ENCODE peak calls at places on chromosomes 4 and X, in seven cellular contexts. S is CD4-positive, alpha-beta T cell; Z is HL-60; D is stomach; G is lower leg skin; A is progenitor cell of endocrine pancreas; K is cardiac fibroblast. L is an unnamed sample.

GRCh38 chr4:26746742-26747351 is 113.8 kb upstream of the STIM2 start:
- DNase-seq in S (no peak), Z (no peak), D (no peak), G (no peak), A (no peak), K (no peak), L (no peak)

GRCh38 chr4:39841894-39842293 is 135.8 kb downstream of the PDS5A start:
- DNase-seq in S (no peak), Z (no peak), D (no peak), G (no peak), A (no peak), K (no peak), L (no peak)

GRCh38 chr4:179624768-179625181 is 2182.5 kb upstream of the AGA start:
- DNase-seq in S (no peak), Z (peak), D (peak), G (no peak), A (no peak), K (peak), L (no peak)

GRCh38 chr4:57182132-57182874 is 72.1 kb upstream of the IGFBP7 start:
- DNase-seq in S (no peak), Z (peak), D (no peak), G (peak), A (no peak), K (no peak), L (no peak)

GRCh38 chr4:38099908-38100407 is 139.8 kb downstream of the PTTG2 start:
- DNase-seq in S (no peak), Z (no peak), D (no peak), G (no peak), A (no peak), K (peak), L (no peak)

GRCh38 chr4:85081196-85081595 is 114.7 kb upstream of the WDFY3 start:
- DNase-seq in S (no peak), Z (no peak), D (no peak), G (no peak), A (no peak), K (no peak), L (no peak)

GRCh38 chr4:72326692-72327632 is 242.1 kb downstream of the ADAMTS3 start:
- DNase-seq in S (no peak), Z (no peak), D (no peak), G (no peak), A (no peak), K (peak), L (no peak)

GRCh38 chrX:48956728-48957414 is 536 bp downstream of the OTUD5 start:
- DNase-seq in S (no peak), Z (peak), D (peak), G (no peak), A (no peak), K (no peak), L (no peak)

GRCh38 chr4:4866124-4866832 is 6.8 kb downstream of the MSX1 start:
- DNase-seq in S (no peak), Z (no peak), D (no peak), G (no peak), A (no peak), K (no peak), L (no peak)

GRCh38 chr4:104408893-104409292 is 85.8 kb downstream of the CXXC4 start:
- DNase-seq in S (no peak), Z (no peak), D (no peak), G (no peak), A (no peak), K (no peak), L (no peak)

GRCh38 chr4:4860381-4860802 is 927 bp downstream of the MSX1 start:
- DNase-seq in S (no peak), Z (no peak), D (no peak), G (no peak), A (no peak), K (no peak), L (no peak)

GRCh38 chr4:39312821-39313220 is 53.3 kb downstream of the RFC1 start:
- DNase-seq in S (no peak), Z (no peak), D (no peak), G (no peak), A (no peak), K (no peak), L (no peak)

GRCh38 chr4:11640584-11640983 is 211.9 kb upstream of the HS3ST1 start:
- DNase-seq in S (no peak), Z (no peak), D (no peak), G (no peak), A (no peak), K (no peak), L (no peak)

GRCh38 chr4:152696764-152697250 is 17.0 kb upstream of the TMEM154 start:
- DNase-seq in S (peak), Z (no peak), D (peak), G (no peak), A (no peak), K (peak), L (peak)

GRCh38 chr4:30605616-30606015 is 114.6 kb upstream of the PCDH7 start:
- DNase-seq in S (no peak), Z (no peak), D (no peak), G (no peak), A (no peak), K (no peak), L (no peak)

GRCh38 chrX:13690836-13691235 is 1.9 kb downstream of the RAB9A start:
- DNase-seq in S (no peak), Z (no peak), D (no peak), G (no peak), A (no peak), K (no peak), L (no peak)

GRCh38 chr4:1194028-1194900 is 21.9 kb upstream of the SPON2 start:
- DNase-seq in S (no peak), Z (no peak), D (peak), G (no peak), A (no peak), K (peak), L (no peak)

GRCh38 chr4:8051644-8052043 is 107.0 kb downstream of the ABLIM2 start:
- DNase-seq in S (no peak), Z (no peak), D (no peak), G (no peak), A (no peak), K (no peak), L (no peak)

GRCh38 chrX:121114691-121115090 is 67.3 kb downstream of the GLUD2 start:
- DNase-seq in S (no peak), Z (no peak), D (no peak), G (no peak), A (no peak), K (no peak), L (no peak)

GRCh38 chr4:186651624-186652023 is 72.0 kb downstream of the FAT1 start:
- DNase-seq in S (no peak), Z (no peak), D (peak), G (no peak), A (no peak), K (peak), L (no peak)

GRCh38 chr4:18756661-18757060 is 735.1 kb upstream of the LCORL start:
- DNase-seq in S (no peak), Z (no peak), D (no peak), G (no peak), A (no peak), K (no peak), L (no peak)

GRCh38 chr4:127642169-127642568 is 9.4 kb downstream of the INTU start:
- DNase-seq in S (no peak), Z (no peak), D (no peak), G (no peak), A (no peak), K (peak), L (no peak)

GRCh38 chr4:24884925-24885324 is 27.9 kb downstream of the CCDC149 start:
- DNase-seq in S (no peak), Z (no peak), D (no peak), G (no peak), A (no peak), K (no peak), L (no peak)

GRCh38 chr4:129545599-129546278 is 449.8 kb downstream of the C4orf33 start:
- DNase-seq in S (no peak), Z (no peak), D (peak), G (no peak), A (no peak), K (peak), L (no peak)

GRCh38 chrX:12901486-12901885 is 4.9 kb upstream of the TLR8 start:
- DNase-seq in S (peak), Z (peak), D (peak), G (peak), A (peak), K (peak), L (peak)

GRCh38 chr4:165088366-165088765 is 24.3 kb downstream of the TMEM192 start:
- DNase-seq in S (no peak), Z (no peak), D (no peak), G (no peak), A (no peak), K (no peak), L (no peak)

GRCh38 chr4:140637836-140638235 is 69.1 kb upstream of the UCP1 start:
- DNase-seq in S (no peak), Z (peak), D (no peak), G (no peak), A (no peak), K (peak), L (peak)

GRCh38 chr4:28686618-28687017 is 1826.0 kb downstream of the STIM2 start:
- DNase-seq in S (no peak), Z (peak), D (peak), G (no peak), A (peak), K (peak), L (peak)

GRCh38 chrX:123083924-123084323 is 100.2 kb upstream of the GRIA3 start:
- DNase-seq in S (no peak), Z (no peak), D (no peak), G (no peak), A (no peak), K (peak), L (no peak)

GRCh38 chr4:73341454-73341853 is 62.6 kb upstream of the ALB start:
- DNase-seq in S (no peak), Z (peak), D (peak), G (no peak), A (peak), K (peak), L (peak)

GRCh38 chrX:9339603-9340569 is 125.0 kb upstream of the TBL1X start:
- DNase-seq in S (peak), Z (no peak), D (no peak), G (peak), A (no peak), K (no peak), L (no peak)

GRCh38 chr4:78928835-78929234 is 10.4 kb downstream of the PAQR3 start:
- DNase-seq in S (no peak), Z (no peak), D (no peak), G (no peak), A (no peak), K (no peak), L (no peak)

GRCh38 chrX:39601193-39602085 is 496.3 kb downstream of the BCOR start:
- DNase-seq in S (no peak), Z (no peak), D (no peak), G (no peak), A (no peak), K (no peak), L (no peak)

GRCh38 chr4:151801547-151802516 is 41.0 kb upstream of the GATB start:
- DNase-seq in S (peak), Z (peak), D (peak), G (no peak), A (no peak), K (peak), L (peak)

GRCh38 chrX:54358424-54359211 is 772 bp upstream of the WNK3 start:
- DNase-seq in S (peak), Z (no peak), D (no peak), G (peak), A (peak), K (peak), L (peak)

GRCh38 chr4:55068522-55068921 is 56.9 kb downstream of the KDR start:
- DNase-seq in S (no peak), Z (no peak), D (no peak), G (no peak), A (no peak), K (no peak), L (no peak)

GRCh38 chr4:105637409-105638258 is 70.9 kb downstream of the INTS12 start:
- DNase-seq in S (no peak), Z (peak), D (peak), G (peak), A (no peak), K (peak), L (no peak)

GRCh38 chr4:46503739-46504138 is 113.8 kb upstream of the GABRA2 start:
- DNase-seq in S (no peak), Z (no peak), D (no peak), G (no peak), A (no peak), K (peak), L (no peak)

GRCh38 chrX:132375941-132376340 is 112.9 kb downstream of the MBNL3 start:
- DNase-seq in S (no peak), Z (no peak), D (no peak), G (no peak), A (no peak), K (no peak), L (no peak)
- TF ChIP-seq CTCF in S (peak), Z (no peak), D (no peak), G (no peak), A (peak), K (peak), L (peak)

GRCh38 chr4:43391084-43391483 is 498.6 kb downstream of the GRXCR1 start:
- DNase-seq in S (no peak), Z (no peak), D (no peak), G (no peak), A (no peak), K (no peak), L (no peak)
- TF ChIP-seq CTCF in S (no peak), Z (no peak), D (no peak), G (no peak), A (no peak), K (no peak), L (no peak)

GRCh38 chr4:15562114-15562513 is 92.4 kb downstream of the CC2D2A start:
- DNase-seq in S (no peak), Z (no peak), D (no peak), G (no peak), A (no peak), K (no peak), L (no peak)
- TF ChIP-seq CTCF in S (no peak), Z (no peak), D (no peak), G (no peak), A (no peak), K (no peak), L (no peak)

GRCh38 chr4:75702919-75703411 is 21.4 kb upstream of the USO1 start:
- DNase-seq in S (no peak), Z (no peak), D (no peak), G (no peak), A (no peak), K (no peak), L (no peak)

GRCh38 chr4:75710246-75710645 is 14.1 kb upstream of the USO1 start:
- DNase-seq in S (no peak), Z (no peak), D (no peak), G (no peak), A (no peak), K (peak), L (no peak)

GRCh38 chr4:75705198-75705712 is 19.1 kb upstream of the USO1 start:
- DNase-seq in S (no peak), Z (no peak), D (no peak), G (no peak), A (no peak), K (no peak), L (no peak)

GRCh38 chr4:75708218-75708691 is 16.1 kb upstream of the USO1 start:
- DNase-seq in S (peak), Z (peak), D (no peak), G (no peak), A (no peak), K (no peak), L (no peak)
- TF ChIP-seq CTCF in S (peak), Z (peak), D (no peak), G (no peak), A (peak), K (peak), L (peak)

GRCh38 chrX:151830911-151831310 is 81.8 kb upstream of the MAGEA4 start:
- DNase-seq in S (no peak), Z (no peak), D (no peak), G (no peak), A (no peak), K (peak), L (no peak)

GRCh38 chrX:151821226-151821625 is 86.7 kb downstream of the CNGA2 start:
- DNase-seq in S (no peak), Z (no peak), D (no peak), G (no peak), A (no peak), K (no peak), L (no peak)

GRCh38 chrX:151828434-151829080 is 84.1 kb upstream of the MAGEA4 start:
- DNase-seq in S (no peak), Z (no peak), D (no peak), G (no peak), A (no peak), K (peak), L (no peak)

GRCh38 chrX:151825927-151826471 is 86.7 kb upstream of the MAGEA4 start:
- DNase-seq in S (no peak), Z (no peak), D (no peak), G (peak), A (no peak), K (peak), L (no peak)
- TF ChIP-seq CTCF in S (no peak), Z (no peak), D (no peak), G (no peak), A (no peak), K (peak), L (no peak)

GRCh38 chr4:115154826-115155225 is 41.4 kb upstream of the NDST4 start:
- DNase-seq in S (no peak), Z (no peak), D (no peak), G (no peak), A (no peak), K (no peak), L (no peak)
- TF ChIP-seq CTCF in S (no peak), Z (no peak), D (no peak), G (no peak), A (no peak), K (no peak), L (peak)

DNA sequence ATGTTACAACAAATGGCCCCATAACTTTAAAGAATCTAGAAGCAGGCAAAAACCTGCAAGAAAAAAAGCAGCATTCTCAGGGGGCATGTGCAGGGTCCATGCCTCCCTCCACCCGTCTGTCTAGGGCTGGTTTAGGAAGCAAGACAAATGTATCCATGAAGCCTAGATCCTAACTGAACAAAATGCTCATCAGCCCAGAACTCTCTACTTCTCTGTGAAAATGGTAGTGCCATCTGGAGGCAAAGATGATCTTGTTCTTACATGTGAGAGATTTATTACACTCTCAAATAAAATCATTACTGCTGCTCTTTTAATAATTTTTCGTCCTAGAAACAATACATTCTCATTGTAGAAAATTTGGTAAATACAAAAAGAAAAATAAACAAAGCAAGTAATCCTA is 26.7 kb downstream of the NR3C2 start:
- DNase-seq in S (no peak), Z (no peak), D (no peak), G (no peak), A (no peak), K (peak), L (no peak)
- TF ChIP-seq CTCF in S (peak), Z (no peak), D (no peak), G (no peak), A (no peak), K (no peak), L (peak)

DNA sequence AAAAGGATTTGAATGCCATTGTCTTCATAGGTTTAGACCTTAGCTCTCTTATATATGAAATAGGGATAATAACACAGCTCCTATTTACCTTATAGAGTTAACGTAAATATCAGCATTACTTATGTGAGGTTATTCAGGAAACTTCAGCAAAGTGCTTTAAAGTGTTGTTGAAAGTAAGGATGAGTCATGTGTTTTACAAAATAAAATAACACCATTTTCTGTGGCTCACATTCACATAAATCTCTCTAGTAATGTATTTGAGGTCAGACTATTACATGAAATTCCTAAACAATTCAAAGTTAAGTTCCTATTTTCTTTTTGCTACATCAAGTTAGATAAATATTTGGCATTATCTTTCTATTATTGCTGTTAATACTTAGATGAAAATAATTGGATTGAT is 2.9 kb downstream of the GNRHR start:
- DNase-seq in S (no peak), Z (no peak), D (no peak), G (no peak), A (no peak), K (peak), L (no peak)
- TF ChIP-seq CTCF in S (no peak), Z (no peak), D (no peak), G (no peak), A (no peak), K (no peak), L (no peak)

L was measured in neural crest cell.